ENCODE peak calls at places on chromosomes 4 and X, in nine cellular contexts. J, X, K, T, W, D, U, N and Z are unnamed samples.

GRCh38 chr4:78569291-78569821 is 17.8 kb downstream of the ANXA3 start:
- DNase-seq in J (no peak), X (no peak), K (no peak), T (peak), W (no peak), D (peak), U (no peak), N (peak), Z (no peak)

GRCh38 chr4:148214529-148215166 is 227.6 kb downstream of the NR3C2 start:
- DNase-seq in J (no peak), X (no peak), K (no peak), T (peak), W (no peak), D (peak), U (no peak), N (peak), Z (peak)

GRCh38 chrX:11666180-11666579 is 460 bp upstream of the ARHGAP6 start:
- DNase-seq in J (no peak), X (peak), K (no peak), T (no peak), W (no peak), D (no peak), U (no peak), N (peak), Z (peak)

GRCh38 chr4:16677545-16677944 is 220.9 kb downstream of the LDB2 start:
- DNase-seq in J (no peak), X (no peak), K (no peak), T (no peak), W (no peak), D (peak), U (no peak), N (no peak), Z (no peak)

GRCh38 chr4:99209671-99210070 is 9.4 kb downstream of the ADH6 start:
- DNase-seq in J (no peak), X (no peak), K (no peak), T (no peak), W (no peak), D (no peak), U (no peak), N (peak), Z (no peak)

GRCh38 chrX:9352683-9353430 is 112.0 kb upstream of the TBL1X start:
- DNase-seq in J (peak), X (no peak), K (no peak), T (peak), W (peak), D (peak), U (peak), N (no peak), Z (peak)

GRCh38 chr4:140865830-140866229 is 109.6 kb upstream of the TBC1D9 start:
- DNase-seq in J (no peak), X (no peak), K (no peak), T (no peak), W (no peak), D (no peak), U (no peak), N (no peak), Z (no peak)

GRCh38 chr4:137471895-137472294 is 60.4 kb downstream of the PCDH18 start:
- DNase-seq in J (no peak), X (no peak), K (no peak), T (no peak), W (no peak), D (peak), U (no peak), N (no peak), Z (no peak)

GRCh38 chr4:144579411-144580020 is 66.4 kb upstream of the HHIP start:
- DNase-seq in J (no peak), X (no peak), K (no peak), T (peak), W (no peak), D (peak), U (no peak), N (peak), Z (no peak)